ENCODE peak calls at places on chromosomes 2 and 18, in ten cellular contexts. Q, M, W, E, T, Z, O, K, A and S are unnamed samples. For H3K9me3, the result is how much of the 10 kb centered on the place peaks cover.

GRCh38 chr18:10416020-10416419 is 38.4 kb upstream of the APCDD1 start:
- DNase-seq in Q (no peak), M (no peak), W (no peak), E (no peak), T (no peak), Z (no peak), O (no peak), K (no peak), A (no peak), S (no peak)

GRCh38 chr2:69992310-69993047 is 31.0 kb upstream of the ASPRV1 start:
- DNase-seq in Q (no peak), M (no peak), W (no peak), E (no peak), T (peak), Z (no peak), O (no peak), K (peak), A (no peak), S (no peak)

GRCh38 chr18:32040936-32041335 is 22.3 kb downstream of the RNF125 start:
- DNase-seq in Q (no peak), M (no peak), W (no peak), E (no peak), T (no peak), Z (no peak), O (no peak), K (no peak), A (no peak), S (no peak)

GRCh38 chr2:48048725-48049124 is 142.4 kb upstream of the FBXO11 start:
- DNase-seq in Q (no peak), M (no peak), W (no peak), E (no peak), T (no peak), Z (no peak), O (no peak), K (no peak), A (no peak), S (no peak)

GRCh38 chr2:215417400-215417951 is 18.4 kb downstream of the FN1 start:
- DNase-seq in Q (no peak), M (no peak), W (peak), E (peak), T (no peak), Z (no peak), O (no peak), K (no peak), A (no peak), S (no peak)

GRCh38 chr2:132430895-132431294 is 14.3 kb downstream of the GPR39 start:
- DNase-seq in Q (no peak), M (no peak), W (no peak), E (no peak), T (no peak), Z (no peak), O (no peak), K (no peak), A (no peak), S (no peak)

GRCh38 chr2:101829018-101829396 is 131.5 kb downstream of the MAP4K4 start:
- DNase-seq in Q (no peak), M (no peak), W (no peak), E (no peak), T (no peak), Z (no peak), O (no peak), K (no peak), A (no peak), S (no peak)

GRCh38 chr2:105680357-105680756 is 64.4 kb upstream of the NCK2 start:
- DNase-seq in Q (no peak), M (no peak), W (no peak), E (no peak), T (no peak), Z (no peak), O (no peak), K (no peak), A (no peak), S (no peak)

GRCh38 chr2:215635788-215636139 is 199.9 kb upstream of the FN1 start:
- DNase-seq in Q (peak), M (no peak), W (peak), E (peak), T (no peak), Z (no peak), O (peak), K (peak), A (no peak), S (no peak)

GRCh38 chr2:119279666-119280065 is 56.0 kb downstream of the STEAP3 start:
- DNase-seq in Q (no peak), M (no peak), W (no peak), E (no peak), T (no peak), Z (no peak), O (no peak), K (no peak), A (no peak), S (no peak)

GRCh38 chr18:75678662-75679061 is 251.2 kb upstream of the SMIM21 start:
- DNase-seq in Q (peak), M (no peak), W (no peak), E (no peak), T (no peak), Z (no peak), O (no peak), K (no peak), A (no peak), S (no peak)

GRCh38 chr2:36392854-36393253 is 37.3 kb downstream of the CRIM1 start:
- DNase-seq in Q (no peak), M (peak), W (no peak), E (no peak), T (no peak), Z (no peak), O (no peak), K (no peak), A (no peak), S (no peak)

GRCh38 chr18:74645717-74646116 is 48.0 kb downstream of the ZNF407 start:
- DNase-seq in Q (peak), M (no peak), W (no peak), E (no peak), T (no peak), Z (no peak), O (peak), K (no peak), A (no peak), S (no peak)

GRCh38 chr2:208042041-208042440 is 16.7 kb upstream of the PLEKHM3 start:
- DNase-seq in Q (peak), M (no peak), W (no peak), E (no peak), T (no peak), Z (no peak), O (peak), K (no peak), A (no peak), S (no peak)

GRCh38 chr2:162934191-162934590 is 95.6 kb upstream of the KCNH7 start:
- DNase-seq in Q (no peak), M (no peak), W (no peak), E (no peak), T (no peak), Z (no peak), O (no peak), K (no peak), A (no peak), S (no peak)

GRCh38 chr2:239109041-239109915 is 261.4 kb downstream of the TWIST2 start:
- DNase-seq in Q (no peak), M (no peak), W (peak), E (peak), T (no peak), Z (peak), O (peak), K (no peak), A (peak), S (no peak)

GRCh38 chr18:49778826-49779465 is 34.4 kb downstream of the ACAA2 start:
- DNase-seq in Q (no peak), M (no peak), W (no peak), E (no peak), T (no peak), Z (no peak), O (no peak), K (peak), A (no peak), S (peak)

GRCh38 chr18:46113751-46114150 is 9.6 kb downstream of the HAUS1 start:
- DNase-seq in Q (no peak), M (no peak), W (no peak), E (no peak), T (no peak), Z (no peak), O (no peak), K (no peak), A (no peak), S (no peak)

GRCh38 chr2:128306931-128307460 is 11.7 kb downstream of the HS6ST1 start:
- DNase-seq in Q (no peak), M (no peak), W (no peak), E (no peak), T (peak), Z (peak), O (no peak), K (no peak), A (no peak), S (no peak)

GRCh38 chr2:232610081-232610480 is 23.3 kb upstream of the EFHD1 start:
- DNase-seq in Q (no peak), M (no peak), W (no peak), E (no peak), T (no peak), Z (no peak), O (no peak), K (no peak), A (no peak), S (no peak)

GRCh38 chr2:46335966-46336436 is 38.8 kb downstream of the EPAS1 start:
- DNase-seq in Q (no peak), M (no peak), W (peak), E (peak), T (peak), Z (peak), O (no peak), K (no peak), A (peak), S (no peak)

GRCh38 chr2:201831469-201831868 is 25.1 kb downstream of the CDK15 start:
- DNase-seq in Q (no peak), M (no peak), W (no peak), E (no peak), T (no peak), Z (no peak), O (peak), K (no peak), A (no peak), S (no peak)

GRCh38 chr2:70403267-70404053 is 101.6 kb upstream of the FAM136A start:
- DNase-seq in Q (no peak), M (no peak), W (no peak), E (no peak), T (no peak), Z (no peak), O (no peak), K (peak), A (no peak), S (no peak)

GRCh38 chr2:209322905-209323517 is 100.8 kb upstream of the MAP2 start:
- DNase-seq in Q (no peak), M (no peak), W (no peak), E (no peak), T (no peak), Z (no peak), O (no peak), K (no peak), A (no peak), S (no peak)

GRCh38 chr2:26584656-26585055 is 56.5 kb downstream of the CIB4 start:
- DNase-seq in Q (no peak), M (no peak), W (no peak), E (no peak), T (peak), Z (no peak), O (no peak), K (no peak), A (no peak), S (no peak)

DNA sequence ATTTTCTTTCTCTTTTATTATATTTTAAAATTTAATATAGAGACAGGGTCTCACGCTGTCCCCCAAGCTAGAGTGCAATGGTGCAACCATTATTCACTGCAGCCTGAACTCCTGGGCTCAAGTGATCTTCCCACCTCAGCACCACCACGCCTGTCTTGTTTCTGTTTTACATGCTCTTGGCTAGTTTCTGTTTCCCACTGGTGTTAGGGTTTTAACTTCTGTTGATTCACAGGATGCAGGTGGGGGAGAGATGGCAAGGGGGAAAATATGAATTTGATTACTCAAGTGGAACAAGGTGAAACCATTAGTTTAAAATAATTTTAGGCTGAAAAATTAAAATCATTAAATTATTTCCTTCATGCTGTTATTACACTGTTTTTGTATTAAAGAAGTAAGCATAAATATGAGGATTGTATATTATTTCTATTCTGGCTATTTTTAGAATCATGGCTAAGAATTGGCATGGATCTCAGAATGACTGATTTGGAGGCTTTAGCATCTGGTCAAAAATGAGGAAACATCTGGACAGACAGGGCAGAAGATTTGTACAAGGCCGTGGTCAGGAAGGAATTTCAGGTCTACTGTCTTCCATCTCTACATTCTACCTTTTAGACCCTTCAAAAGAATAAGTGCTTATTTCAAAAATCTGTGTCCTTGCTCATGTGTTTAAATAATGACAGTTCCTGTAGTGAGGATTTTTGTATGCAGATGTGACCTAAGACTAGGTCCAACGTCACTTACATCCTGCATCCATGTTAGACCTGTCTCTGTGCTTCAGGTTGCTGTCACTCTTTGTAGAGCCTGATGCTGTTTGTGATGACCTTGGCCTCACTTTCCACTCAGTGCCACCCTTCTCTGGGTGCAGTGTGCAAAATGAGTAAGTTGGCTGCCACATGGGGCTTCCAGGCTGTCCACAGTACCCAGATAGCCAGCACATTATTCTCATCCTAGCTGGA is 54.9 kb upstream of the B3GNT2 start:
- DNase-seq in Q (no peak), M (no peak), W (no peak), E (no peak), T (no peak), Z (no peak), O (no peak), K (no peak), A (no peak), S (no peak)
- H3K4me3 ChIP-seq in Q (no peak), M (no peak), W (no peak), E (no peak), T (no peak), Z (no peak), O (no peak), K (no peak), A (no peak), S (no peak)

GRCh38 chr18:66993492-66993891 is 389.6 kb upstream of the CDH19 start:
- DNase-seq in Q (no peak), M (no peak), W (peak), E (peak), T (no peak), Z (peak), O (no peak), K (no peak), A (no peak), S (no peak)

GRCh38 chr18:66994790-66995189 is 390.9 kb upstream of the CDH19 start:
- DNase-seq in Q (no peak), M (no peak), W (no peak), E (no peak), T (no peak), Z (no peak), O (no peak), K (no peak), A (no peak), S (no peak)

GRCh38 chr18:66999003-66999402 is 395.1 kb upstream of the CDH19 start:
- DNase-seq in Q (no peak), M (no peak), W (no peak), E (no peak), T (no peak), Z (no peak), O (no peak), K (no peak), A (no peak), S (no peak)

GRCh38 chr18:66990909-66991308 is 387.0 kb upstream of the CDH19 start:
- DNase-seq in Q (no peak), M (no peak), W (no peak), E (no peak), T (no peak), Z (no peak), O (no peak), K (no peak), A (no peak), S (no peak)

GRCh38 chr18:66995270-66995669 is 391.4 kb upstream of the CDH19 start:
- DNase-seq in Q (no peak), M (no peak), W (no peak), E (no peak), T (no peak), Z (no peak), O (no peak), K (no peak), A (no peak), S (no peak)
- H3K9me3 ChIP-seq in Q (under half), M (under half), W (under half), E (under half), T (under half), Z (under half), O (under half), K (under half), A (under half), S (under half)

DNA sequence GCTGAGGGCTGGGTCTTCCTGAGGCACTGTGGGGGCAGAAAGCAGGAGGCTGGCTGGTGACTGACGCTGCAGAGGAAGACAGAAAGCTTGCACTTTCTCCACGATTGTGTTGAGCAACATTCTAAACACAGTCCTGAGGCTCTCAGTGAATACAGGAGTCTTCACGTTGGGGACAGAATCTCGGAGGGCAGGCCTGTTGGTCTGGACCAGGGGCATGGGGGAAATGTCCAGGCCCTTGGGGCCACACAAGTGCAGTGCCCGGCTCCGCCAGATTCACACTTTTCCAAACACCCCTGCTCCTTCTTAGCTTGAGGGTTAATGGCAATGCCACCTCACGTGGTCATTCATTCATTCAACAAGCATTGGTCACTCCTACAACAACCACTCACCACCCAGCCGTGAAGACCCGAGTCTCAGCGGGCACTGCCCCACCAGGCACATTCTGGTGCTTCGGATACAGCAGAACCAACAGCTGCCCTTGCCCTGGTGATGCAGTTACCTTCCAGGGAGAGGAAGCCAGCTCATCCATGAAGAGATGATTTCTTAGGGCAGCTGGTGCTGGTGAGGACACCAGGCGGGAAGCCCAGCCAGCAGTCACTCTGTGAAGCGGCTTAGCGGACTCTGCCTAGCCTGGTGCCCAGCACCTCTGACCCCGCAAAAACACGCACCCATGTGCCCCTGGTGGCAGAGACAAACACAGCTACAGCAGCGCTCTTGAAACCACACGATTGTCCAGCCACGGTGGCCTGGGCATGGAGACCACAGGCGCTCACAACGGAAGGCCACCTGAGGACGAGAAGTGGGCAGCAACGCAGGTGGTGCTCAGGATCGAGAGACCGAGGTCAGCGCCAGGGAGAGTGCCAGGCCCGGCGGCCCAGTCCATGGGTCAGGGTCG is 10.9 kb upstream of the GPC1 start:
- DNase-seq in Q (no peak), M (no peak), W (no peak), E (no peak), T (peak), Z (peak), O (no peak), K (no peak), A (no peak), S (no peak)
- TF ChIP-seq CTCF in Q (no peak), M (no peak), W (no peak), E (no peak), T (no peak), Z (no peak), O (no peak), K (no peak), A (no peak), S (no peak)

GRCh38 chr2:72143441-72144356 is 4.0 kb downstream of the CYP26B1 start:
- DNase-seq in Q (no peak), M (peak), W (no peak), E (no peak), T (peak), Z (no peak), O (no peak), K (no peak), A (peak), S (no peak)
- H3K4me3 ChIP-seq in Q (no peak), M (peak), W (peak), E (peak), T (peak), Z (no peak), O (no peak), K (no peak), A (no peak), S (no peak)